ENCODE peak calls at places on chromosome 6, in five cellular contexts. T, H, V, A and Q are unnamed samples.

GRCh38 chr6:110037726-110038295 is 59.7 kb downstream of the GPR6 start:
- DNase-seq in T (no peak), H (no peak), V (no peak), A (no peak), Q (no peak)

GRCh38 chr6:7441048-7441775 is 51.6 kb downstream of the RIOK1 start:
- DNase-seq in T (no peak), H (no peak), V (no peak), A (no peak), Q (no peak)

GRCh38 chr6:26223677-26224546 is 136.7 kb downstream of the HFE start:
- DNase-seq in T (peak), H (peak), V (no peak), A (peak), Q (peak)

GRCh38 chr6:14877758-14878157 is 368.1 kb upstream of the JARID2 start:
- DNase-seq in T (no peak), H (no peak), V (no peak), A (no peak), Q (no peak)

GRCh38 chr6:163347021-163347446 is 67.5 kb upstream of the QKI start:
- DNase-seq in T (no peak), H (no peak), V (no peak), A (no peak), Q (no peak)

GRCh38 chr6:118748311-118749062 is 97.1 kb upstream of the CEP85L start:
- DNase-seq in T (no peak), H (peak), V (no peak), A (no peak), Q (no peak)

GRCh38 chr6:158629376-158630221 is 14.9 kb downstream of the DYNLT1 start:
- DNase-seq in T (no peak), H (peak), V (no peak), A (peak), Q (no peak)

GRCh38 chr6:105898286-105898685 is 187.8 kb upstream of the PRDM1 start:
- DNase-seq in T (no peak), H (no peak), V (no peak), A (no peak), Q (no peak)

GRCh38 chr6:29011276-29011734 is 6.2 kb upstream of the ZNF311 start:
- DNase-seq in T (no peak), H (peak), V (no peak), A (no peak), Q (peak)

GRCh38 chr6:87907521-87907920 is 140.1 kb upstream of the SPACA1 start:
- DNase-seq in T (peak), H (no peak), V (no peak), A (no peak), Q (no peak)

GRCh38 chr6:138389551-138389950 is 11.8 kb downstream of the SMIM28 start:
- DNase-seq in T (no peak), H (no peak), V (no peak), A (no peak), Q (no peak)

GRCh38 chr6:33602180-33602579 is 18.9 kb upstream of the ITPR3 start:
- DNase-seq in T (no peak), H (no peak), V (no peak), A (no peak), Q (no peak)

GRCh38 chr6:83511901-83512681 is at the start of gene PRSS35:
- DNase-seq in T (no peak), H (peak), V (peak), A (peak), Q (peak)

GRCh38 chr6:127547215-127547614 is 28.1 kb upstream of the MTCL3 start:
- DNase-seq in T (no peak), H (peak), V (no peak), A (no peak), Q (no peak)

GRCh38 chr6:66210964-66211363 is 503.9 kb upstream of the EYS start:
- DNase-seq in T (no peak), H (peak), V (no peak), A (no peak), Q (no peak)

GRCh38 chr6:104537872-104538271 is 321.8 kb downstream of the HACE1 start:
- DNase-seq in T (no peak), H (no peak), V (no peak), A (no peak), Q (no peak)

GRCh38 chr6:44489912-44490604 is 102.6 kb downstream of the CDC5L start:
- DNase-seq in T (no peak), H (no peak), V (no peak), A (no peak), Q (peak)

GRCh38 chr6:124658053-124658452 is 304.2 kb upstream of the RNF217 start:
- DNase-seq in T (no peak), H (no peak), V (no peak), A (no peak), Q (no peak)

GRCh38 chr6:42099340-42100028 is 42.9 kb downstream of the C6orf132 start:
- DNase-seq in T (no peak), H (peak), V (no peak), A (peak), Q (peak)

GRCh38 chr6:37473364-37474095 is 26.2 kb downstream of the CCDC167 start:
- DNase-seq in T (no peak), H (no peak), V (no peak), A (peak), Q (peak)

GRCh38 chr6:166586424-166587156 is at the start of gene RAMACL:
- DNase-seq in T (peak), H (peak), V (no peak), A (peak), Q (no peak)

GRCh38 chr6:161586866-161587265 is 313.0 kb upstream of the AGPAT4 start:
- DNase-seq in T (no peak), H (no peak), V (no peak), A (no peak), Q (no peak)

GRCh38 chr6:34414999-34415858 is 10.6 kb downstream of the RPS10 start:
- DNase-seq in T (no peak), H (peak), V (no peak), A (peak), Q (peak)

GRCh38 chr6:37931076-37931465 is 111.5 kb downstream of the ZFAND3 start:
- DNase-seq in T (no peak), H (no peak), V (no peak), A (no peak), Q (no peak)

GRCh38 chr6:116616757-116617093 is 446 bp downstream of the RSPH4A start:
- DNase-seq in T (no peak), H (peak), V (no peak), A (no peak), Q (no peak)

GRCh38 chr6:132491303-132491702 is 21.6 kb downstream of the STX7 start:
- DNase-seq in T (no peak), H (no peak), V (no peak), A (no peak), Q (no peak)

GRCh38 chr6:7974932-7975763 is 64.6 kb upstream of the TXNDC5 start:
- DNase-seq in T (no peak), H (no peak), V (no peak), A (peak), Q (peak)

GRCh38 chr6:1068068-1068467 is 243.8 kb upstream of the FOXQ1 start:
- DNase-seq in T (no peak), H (no peak), V (no peak), A (no peak), Q (no peak)

GRCh38 chr6:72386324-72386723 is 235.5 kb upstream of the KCNQ5 start:
- DNase-seq in T (no peak), H (no peak), V (no peak), A (no peak), Q (no peak)

DNA sequence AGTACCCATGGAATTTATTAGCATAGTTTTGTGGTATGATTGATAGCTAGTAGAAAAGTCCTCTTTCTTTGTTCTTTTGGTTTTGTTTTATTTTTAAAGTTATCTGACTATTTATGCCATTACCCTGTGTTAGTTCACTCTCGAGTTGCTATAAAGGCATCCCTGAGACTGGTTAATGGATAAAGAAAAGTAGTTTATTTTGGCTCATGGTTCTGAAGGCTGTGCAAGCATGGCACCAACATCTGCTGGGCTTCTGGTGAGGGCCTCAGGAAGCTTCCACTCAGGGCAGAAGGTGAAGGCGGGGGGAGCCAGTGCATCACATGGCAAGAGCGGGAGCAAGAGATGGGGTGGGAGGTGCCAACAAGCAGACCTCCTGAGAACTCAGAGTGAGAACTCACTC is 166.5 kb downstream of the MTHFD1L start:
- DNase-seq in T (no peak), H (no peak), V (no peak), A (no peak), Q (no peak)
- TF ChIP-seq POLR2AphosphoS5 in T (no peak), H (no peak), V (no peak), A (no peak), Q (no peak)

GRCh38 chr6:137163732-137164318 is 9.6 kb downstream of the IL22RA2 start:
- DNase-seq in T (no peak), H (no peak), V (no peak), A (no peak), Q (no peak)

GRCh38 chr6:137167702-137168377 is 5.6 kb downstream of the IL22RA2 start:
- DNase-seq in T (no peak), H (no peak), V (no peak), A (no peak), Q (no peak)

GRCh38 chr6:137166247-137167098 is 7.0 kb downstream of the IL22RA2 start:
- DNase-seq in T (no peak), H (no peak), V (no peak), A (no peak), Q (no peak)

GRCh38 chr6:137162692-137163303 is 10.6 kb downstream of the IL22RA2 start:
- DNase-seq in T (no peak), H (no peak), V (no peak), A (no peak), Q (no peak)

DNA sequence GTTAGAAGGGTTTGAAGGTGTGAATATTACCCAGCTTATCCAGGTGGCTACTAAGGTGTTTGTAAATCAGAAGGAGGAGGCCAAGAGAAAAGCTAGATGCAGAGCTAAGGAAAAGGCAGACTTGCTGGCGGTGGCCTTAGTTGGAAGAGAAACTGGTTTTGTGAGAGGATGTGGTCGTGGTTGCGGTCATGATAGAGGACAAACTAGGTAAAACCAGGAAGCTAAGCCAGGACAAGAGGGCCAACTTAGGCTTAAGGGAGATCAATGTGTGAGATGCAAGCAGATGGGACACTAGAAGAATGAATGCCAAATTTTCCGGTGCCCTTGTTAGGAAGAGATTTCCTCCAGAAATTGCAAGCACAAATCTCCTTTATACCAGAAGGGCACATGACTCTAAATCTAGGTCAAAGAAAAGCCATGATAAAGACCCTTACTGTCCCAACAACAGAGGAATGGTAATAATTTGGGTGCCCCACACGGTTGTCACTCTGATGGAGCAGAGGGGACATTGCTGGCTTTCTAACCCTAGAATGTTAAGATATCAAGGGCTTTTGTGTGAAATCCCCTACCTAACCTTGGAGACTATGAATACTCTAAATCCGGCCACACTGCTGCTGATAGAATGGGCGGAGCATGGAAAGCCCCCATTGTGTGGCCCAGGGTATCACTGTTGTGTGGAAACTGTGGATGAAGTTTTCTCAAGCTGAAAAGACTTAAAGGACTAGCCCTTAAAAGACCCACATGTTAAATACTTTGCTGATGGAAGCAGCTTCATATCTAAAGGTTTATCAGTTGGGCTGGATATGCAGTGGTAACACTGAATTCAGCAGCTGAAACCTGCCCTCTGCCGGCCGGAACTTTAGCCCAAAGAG is 7.8 kb downstream of the IL22RA2 start:
- DNase-seq in T (peak), H (no peak), V (no peak), A (peak), Q (peak)
- TF ChIP-seq POLR2AphosphoS5 in T (no peak), H (no peak), V (no peak), A (no peak), Q (no peak)

DNA sequence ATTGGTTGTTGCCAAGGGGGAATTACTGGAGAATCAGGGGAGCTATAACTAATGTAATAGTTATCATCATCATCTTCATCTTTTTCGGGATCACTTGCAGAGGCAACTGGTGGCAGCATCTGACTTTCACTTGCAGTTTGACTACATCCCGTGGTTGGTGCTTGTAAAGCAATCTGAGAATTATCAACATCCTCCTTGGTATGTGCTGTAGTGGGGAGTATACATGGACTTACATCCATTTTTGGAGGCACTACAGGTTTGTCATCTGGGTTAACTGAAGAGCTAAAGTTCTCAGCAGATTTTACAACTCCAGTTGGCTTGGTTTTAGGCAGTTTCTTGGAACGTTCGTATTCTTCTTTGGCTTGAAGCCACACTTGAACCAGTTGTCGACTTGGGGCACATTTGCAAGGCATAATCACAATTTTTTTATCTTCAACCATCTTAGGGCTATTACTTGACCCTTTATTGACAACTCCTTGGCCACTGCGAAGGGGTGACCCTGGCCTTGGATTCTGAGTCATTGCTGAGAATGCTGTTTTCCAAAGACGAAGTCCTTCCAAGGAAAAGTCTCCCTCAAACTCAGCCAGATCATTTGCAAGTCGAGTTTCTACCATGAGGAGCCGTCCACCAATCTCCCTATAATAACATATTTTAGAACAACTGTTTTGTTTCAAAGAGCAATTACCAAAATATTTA is 115.5 kb downstream of the REV3L start:
- DNase-seq in T (peak), H (no peak), V (no peak), A (no peak), Q (no peak)
- TF ChIP-seq POLR2AphosphoS5 in T (no peak), H (no peak), V (no peak), A (no peak), Q (peak)

DNA sequence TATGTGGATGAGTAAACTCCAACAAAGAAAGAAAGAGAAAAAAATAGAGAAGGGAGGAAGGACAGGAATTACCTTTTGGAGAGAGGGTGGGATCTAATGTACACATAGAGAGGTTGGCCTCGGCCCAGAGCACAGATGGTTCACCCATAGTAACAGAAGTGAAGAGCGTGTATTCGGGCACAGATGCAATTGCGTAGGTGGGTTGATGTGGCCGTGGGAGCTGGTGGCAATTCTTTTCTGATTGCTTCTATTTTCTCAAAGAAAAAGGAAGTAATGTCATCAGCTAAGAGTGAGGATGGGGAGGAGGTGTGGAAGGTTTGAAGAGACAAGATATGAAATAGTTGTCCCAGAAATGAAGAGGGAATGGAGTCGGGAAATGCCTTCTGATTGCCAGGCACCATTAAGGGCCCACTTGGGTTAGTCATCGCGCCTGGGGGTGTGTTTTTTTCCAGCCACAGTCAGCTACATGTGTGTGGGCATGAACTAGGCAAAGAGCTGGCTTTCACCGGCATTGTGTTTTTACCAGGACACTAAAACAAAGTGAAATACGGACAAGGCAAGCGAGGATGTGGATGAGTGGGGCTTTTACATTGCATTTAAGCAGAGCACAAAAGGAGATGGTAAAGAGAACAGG is 158.7 kb downstream of the SYNE1 start:
- DNase-seq in T (no peak), H (no peak), V (no peak), A (no peak), Q (no peak)
- TF ChIP-seq POLR2AphosphoS5 in T (no peak), H (no peak), V (no peak), A (no peak), Q (no peak)

GRCh38 chr6:36118550-36119107 is 11.7 kb upstream of the MAPK13 start:
- DNase-seq in T (no peak), H (no peak), V (no peak), A (peak), Q (no peak)
- TF ChIP-seq POLR2AphosphoS5 in T (no peak), H (no peak), V (no peak), A (peak), Q (no peak)

GRCh38 chr6:148359228-148359627 is 16.6 kb downstream of the SASH1 start:
- DNase-seq in T (no peak), H (no peak), V (no peak), A (no peak), Q (no peak)

GRCh38 chr6:148370171-148370570 is 27.5 kb downstream of the SASH1 start:
- DNase-seq in T (no peak), H (no peak), V (no peak), A (no peak), Q (no peak)

GRCh38 chr6:148365037-148365436 is 22.4 kb downstream of the SASH1 start:
- DNase-seq in T (no peak), H (no peak), V (no peak), A (no peak), Q (no peak)

GRCh38 chr6:148367418-148368024 is 24.9 kb downstream of the SASH1 start:
- DNase-seq in T (no peak), H (peak), V (no peak), A (no peak), Q (peak)

DNA sequence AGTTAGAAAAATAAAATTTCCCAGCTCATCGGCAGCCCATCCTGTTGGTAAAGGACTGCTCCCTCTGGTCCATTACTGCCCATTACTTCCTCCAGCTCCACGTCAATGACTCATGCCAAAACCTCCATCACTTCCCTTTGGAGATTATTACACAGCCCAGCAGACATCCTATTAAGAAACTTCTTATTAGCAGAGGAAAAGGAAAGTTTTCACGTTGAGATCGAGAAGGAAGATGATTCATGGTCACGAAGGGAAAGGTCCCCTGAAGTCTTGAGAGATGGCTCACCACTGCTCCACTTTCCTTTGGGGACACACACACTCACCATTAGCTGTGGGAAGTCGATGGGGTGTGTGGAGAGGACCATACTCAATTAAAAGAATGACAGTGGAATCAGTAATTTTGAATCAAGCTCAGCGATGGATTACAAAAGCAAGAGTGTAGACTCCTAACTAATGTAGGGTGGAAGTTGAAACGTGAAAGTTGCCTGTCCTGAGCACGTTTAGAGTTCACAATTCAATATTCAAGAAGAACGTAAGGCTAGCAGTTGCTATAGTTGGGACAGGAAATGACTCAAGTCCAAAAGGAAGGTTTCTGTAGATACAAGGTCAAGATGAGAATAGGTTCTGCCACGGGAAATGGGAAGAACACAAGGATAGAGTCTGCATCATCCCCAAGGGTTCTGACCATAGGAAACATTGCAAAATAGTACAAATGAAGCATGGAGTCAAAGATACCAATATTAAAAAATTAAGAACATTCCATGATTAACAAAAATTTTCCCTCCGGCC is 21.6 kb downstream of the SASH1 start:
- DNase-seq in T (no peak), H (no peak), V (no peak), A (no peak), Q (no peak)
- TF ChIP-seq POLR2AphosphoS5 in T (no peak), H (no peak), V (no peak), A (peak), Q (no peak)

DNA sequence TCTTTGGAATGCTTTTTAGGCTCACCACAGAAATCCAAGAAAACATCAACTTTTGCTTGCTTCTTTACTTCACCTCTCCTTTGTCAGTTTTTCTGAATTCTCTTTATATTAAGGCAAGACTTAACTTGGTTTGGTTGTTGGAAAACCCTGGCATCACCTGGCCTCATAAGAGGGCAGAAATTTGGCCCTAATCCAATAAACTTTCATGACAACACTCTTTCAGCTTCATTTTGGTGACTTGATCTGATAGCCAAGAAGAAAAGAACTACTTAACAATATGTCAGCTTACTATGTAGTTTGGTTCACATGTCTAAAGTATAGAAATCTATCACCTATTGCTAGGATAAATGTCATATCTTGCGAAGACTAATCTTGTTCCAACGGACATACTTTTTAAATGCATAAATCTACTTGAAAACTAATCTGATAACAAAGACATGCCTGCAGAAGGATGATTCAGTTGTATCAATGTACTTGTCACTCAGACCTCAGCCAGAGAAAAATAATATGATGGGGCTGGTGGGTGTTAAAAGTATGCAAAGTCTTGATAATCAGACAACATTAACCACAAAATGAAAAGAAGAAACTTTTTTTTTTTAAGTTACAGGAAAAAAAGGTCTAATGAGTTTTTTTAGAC is 19.3 kb upstream of the HBS1L start:
- DNase-seq in T (no peak), H (no peak), V (no peak), A (no peak), Q (no peak)
- TF ChIP-seq POLR2AphosphoS5 in T (no peak), H (no peak), V (no peak), A (no peak), Q (no peak)